ENCODE peak calls at places on chromosome 1, in seven cellular contexts. I is stimulated activated CD8-positive, alpha-beta memory T cell treated with anti-CD3 and anti-CD28 coated beads, Interleukin-7, amount 100 ng/mL, for 1 hour; A is NCI-H446 treated with DMSO at 0.1 percent for 48 hours; U is colonic mucosa; Z is ovary; M is tibial nerve; C is stimulated activated naive CD4-positive, alpha-beta T cell. T is an unnamed sample.

GRCh38 chr1:151819951-151820623 is 11.5 kb downstream of the RORC start:
- DNase-seq in I (no peak), A (no peak), U (no peak), Z (no peak), M (no peak), C (no peak), T (no peak)

GRCh38 chr1:160097196-160097910 is 1.1 kb downstream of the IGSF8 start:
- DNase-seq in I (no peak), A (no peak), U (no peak), Z (no peak), M (no peak), C (peak; percentile 18), T (no peak)

GRCh38 chr1:34019741-34020552 is 145.1 kb downstream of the CSMD2 start:
- DNase-seq in I (no peak), A (no peak), U (no peak), Z (no peak), M (no peak), C (no peak), T (no peak)

GRCh38 chr1:98289296-98289695 is 368.5 kb upstream of the DPYD start:
- DNase-seq in I (no peak), A (no peak), U (no peak), Z (no peak), M (no peak), C (no peak), T (no peak)

GRCh38 chr1:37764888-37765441 is at the start of gene EPHA10:
- DNase-seq in I (no peak), A (peak; percentile 67), U (peak; percentile 17), Z (no peak), M (no peak), C (no peak), T (no peak)

GRCh38 chr1:239708622-239709021 is 322.3 kb downstream of the CHRM3 start:
- DNase-seq in I (no peak), A (no peak), U (no peak), Z (no peak), M (no peak), C (no peak), T (no peak)

GRCh38 chr1:37423810-37424209 is 50.6 kb upstream of the ZC3H12A start:
- DNase-seq in I (no peak), A (no peak), U (no peak), Z (no peak), M (no peak), C (no peak), T (no peak)

GRCh38 chr1:61790837-61791236 is 48.6 kb downstream of the PATJ start:
- DNase-seq in I (no peak), A (no peak), U (no peak), Z (no peak), M (no peak), C (no peak), T (no peak)

GRCh38 chr1:101253976-101254660 is 17.3 kb downstream of the S1PR1 start:
- DNase-seq in I (no peak), A (peak; percentile 36), U (no peak), Z (no peak), M (no peak), C (no peak), T (no peak)

GRCh38 chr1:43298055-43298454 is 2.7 kb upstream of the TIE1 start:
- DNase-seq in I (no peak), A (no peak), U (no peak), Z (no peak), M (no peak), C (no peak), T (no peak)

GRCh38 chr1:247338723-247339270 is 7.1 kb upstream of the ZNF496 start:
- DNase-seq in I (no peak), A (no peak), U (no peak), Z (no peak), M (no peak), C (no peak), T (no peak)

GRCh38 chr1:202127061-202127460 is 4.3 kb downstream of the GPR37L1 start:
- DNase-seq in I (no peak), A (no peak), U (no peak), Z (no peak), M (no peak), C (no peak), T (no peak)

GRCh38 chr1:15148975-15149374 is 4.6 kb upstream of the TMEM51 start:
- DNase-seq in I (no peak), A (no peak), U (no peak), Z (no peak), M (no peak), C (no peak), T (no peak)

GRCh38 chr1:94831636-94832035 is 11.5 kb downstream of the SLC44A3 start:
- DNase-seq in I (no peak), A (no peak), U (no peak), Z (no peak), M (no peak), C (no peak), T (no peak)

GRCh38 chr1:8406946-8407345 is 89.0 kb downstream of the SLC45A1 start:
- DNase-seq in I (no peak), A (no peak), U (no peak), Z (no peak), M (no peak), C (no peak), T (no peak)

GRCh38 chr1:110888641-110889040 is 15.7 kb downstream of the CD53 start:
- DNase-seq in I (no peak), A (no peak), U (no peak), Z (no peak), M (no peak), C (no peak), T (no peak)

GRCh38 chr1:52460686-52461085 is 56.3 kb downstream of the PRPF38A start:
- DNase-seq in I (no peak), A (no peak), U (no peak), Z (no peak), M (no peak), C (no peak), T (no peak)